ENCODE peak calls at places on chromosomes 2 and 18, in four cellular contexts. B is WTC11, E is HepG2, R is K562. M is an unnamed sample.

GRCh38 chr2:237972211-237972610 is 5.4 kb downstream of the UBE2F start:
- DNase-seq in B (no peak), E (no peak), R (no peak), M (no peak)

GRCh38 chr2:207674266-207674774 is 37.1 kb upstream of the CCNYL1 start:
- DNase-seq in B (no peak), E (no peak), R (no peak), M (no peak)

GRCh38 chr18:21452381-21452780 is 148.1 kb downstream of the ESCO1 start:
- DNase-seq in B (no peak), E (no peak), R (no peak), M (no peak)

GRCh38 chr2:223314831-223315230 is 262.8 kb downstream of the KCNE4 start:
- DNase-seq in B (no peak), E (no peak), R (no peak), M (no peak)

GRCh38 chr18:60984496-60984895 is 348.7 kb upstream of the CDH20 start:
- DNase-seq in B (no peak), E (no peak), R (no peak), M (no peak)

GRCh38 chr2:9336534-9337354 is 86.6 kb downstream of the ITGB1BP1 start:
- DNase-seq in B (no peak), E (peak), R (peak), M (no peak)

GRCh38 chr2:100813527-100813926 is 6.4 kb upstream of the NPAS2 start:
- DNase-seq in B (no peak), E (no peak), R (no peak), M (no peak)

GRCh38 chr18:48656582-48656981 is 117.8 kb downstream of the CTIF start:
- DNase-seq in B (no peak), E (no peak), R (no peak), M (no peak)

GRCh38 chr2:126981476-126981875 is 82.8 kb downstream of the TEX51 start:
- DNase-seq in B (no peak), E (peak), R (no peak), M (no peak)

GRCh38 chr18:31821452-31822171 is 60.9 kb upstream of the SLC25A52 start:
- DNase-seq in B (no peak), E (peak), R (peak), M (no peak)

GRCh38 chr2:71674158-71674807 is 220.9 kb downstream of the DYSF start:
- DNase-seq in B (no peak), E (no peak), R (no peak), M (no peak)

GRCh38 chr18:26746284-26747130 is 119.0 kb downstream of the AQP4 start:
- DNase-seq in B (no peak), E (peak), R (no peak), M (no peak)

GRCh38 chr2:133241231-133241575 is 327.1 kb downstream of the NCKAP5 start:
- DNase-seq in B (no peak), E (no peak), R (no peak), M (no peak)

GRCh38 chr2:29528891-29529520 is 392.4 kb downstream of the ALK start:
- DNase-seq in B (no peak), E (no peak), R (no peak), M (no peak)

GRCh38 chr2:109654316-109655050 is 40.3 kb downstream of the SOWAHC start:
- DNase-seq in B (no peak), E (no peak), R (no peak), M (no peak)

GRCh38 chr2:169775765-169776482 is 22.7 kb upstream of the SSB start:
- DNase-seq in B (no peak), E (no peak), R (no peak), M (no peak)

GRCh38 chr2:88131999-88132368 is 4.1 kb upstream of the FABP1 start:
- DNase-seq in B (no peak), E (no peak), R (no peak), M (no peak)

GRCh38 chr18:136433-136832 is 21.9 kb upstream of the USP14 start:
- DNase-seq in B (no peak), E (peak), R (peak), M (no peak)

GRCh38 chr18:12278765-12279682 is 24.9 kb downstream of the CIDEA start:
- DNase-seq in B (peak), E (peak), R (no peak), M (no peak)

GRCh38 chr2:96642564-96643350 is at the start of gene FER1L5:
- DNase-seq in B (peak), E (no peak), R (no peak), M (no peak)

GRCh38 chr2:128519517-128520215 is 201.0 kb upstream of the HS6ST1 start:
- DNase-seq in B (no peak), E (no peak), R (no peak), M (no peak)

GRCh38 chr2:195252018-195252417 is 405.0 kb upstream of the SLC39A10 start:
- DNase-seq in B (peak), E (no peak), R (no peak), M (no peak)

GRCh38 chr2:208256192-208256782 is 1.4 kb upstream of the IDH1 start:
- DNase-seq in B (no peak), E (peak), R (no peak), M (no peak)

GRCh38 chr2:675982-676646 is 1.1 kb downstream of the TMEM18 start:
- DNase-seq in B (peak), E (peak), R (peak), M (no peak)

GRCh38 chr2:227386630-227387029 is 1.1 kb downstream of the SCYGR1 start:
- DNase-seq in B (no peak), E (no peak), R (no peak), M (no peak)

GRCh38 chr2:20397811-20398447 is 47.3 kb upstream of the PUM2 start:
- DNase-seq in B (no peak), E (no peak), R (no peak), M (no peak)

GRCh38 chr18:35695803-35696202 is 114.3 kb downstream of the GALNT1 start:
- DNase-seq in B (no peak), E (no peak), R (no peak), M (no peak)

GRCh38 chr2:151927501-151928221 is 99.4 kb upstream of the ARL5A start:
- DNase-seq in B (no peak), E (no peak), R (no peak), M (no peak)

GRCh38 chr2:226115832-226116200 is 683.8 kb downstream of the IRS1 start:
- DNase-seq in B (no peak), E (no peak), R (no peak), M (no peak)

GRCh38 chr2:147082850-147083522 is 761.8 kb upstream of the ACVR2A start:
- DNase-seq in B (peak), E (peak), R (peak), M (peak)

GRCh38 chr18:10791141-10791808 is 265.4 kb downstream of the NAPG start:
- DNase-seq in B (no peak), E (no peak), R (no peak), M (no peak)

GRCh38 chr18:22865354-22866116 is 67.6 kb upstream of the RBBP8 start:
- DNase-seq in B (no peak), E (no peak), R (no peak), M (no peak)

GRCh38 chr18:38747153-38747552 is 1181.6 kb upstream of the CELF4 start:
- DNase-seq in B (no peak), E (no peak), R (no peak), M (no peak)

GRCh38 chr2:38549851-38550250 is 52.9 kb downstream of the HNRNPLL start:
- DNase-seq in B (no peak), E (no peak), R (no peak), M (no peak)

GRCh38 chr18:39302481-39302880 is 1736.9 kb upstream of the CELF4 start:
- DNase-seq in B (no peak), E (no peak), R (no peak), M (no peak)

GRCh38 chr2:131045286-131045924 is 47.9 kb downstream of the FAM168B start:
- DNase-seq in B (no peak), E (no peak), R (no peak), M (no peak)

GRCh38 chr2:121831841-121832240 is 76.4 kb downstream of the TSN start:
- DNase-seq in B (no peak), E (no peak), R (no peak), M (no peak)

GRCh38 chr2:31239842-31240198 is 5.9 kb downstream of the EHD3 start:
- DNase-seq in B (no peak), E (no peak), R (no peak), M (no peak)

GRCh38 chr2:215038411-215038810 is 100.0 kb downstream of the ABCA12 start:
- DNase-seq in B (no peak), E (no peak), R (no peak), M (no peak)

DNA sequence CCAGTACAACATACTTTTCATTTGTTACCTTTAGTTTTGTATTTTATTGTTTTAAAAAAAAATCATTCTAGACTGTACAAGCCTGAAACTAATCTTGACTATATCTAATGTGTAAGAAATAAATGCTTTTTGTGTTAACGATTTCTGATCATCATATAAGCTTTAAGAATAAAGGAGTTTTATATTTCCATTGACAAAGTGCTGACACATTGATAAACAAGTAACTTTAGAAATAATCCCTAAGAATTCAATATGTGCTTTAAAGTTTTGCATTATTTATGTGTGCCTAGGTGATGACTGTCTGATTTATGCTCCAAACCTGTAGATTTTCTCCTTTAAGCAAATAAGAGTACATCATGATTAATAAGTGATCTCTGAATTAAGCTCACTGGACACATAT is 247.2 kb upstream of the BOD1L2 start:
- DNase-seq in B (no peak), E (no peak), R (no peak), M (no peak)
- TF ChIP-seq ETV6 in B (no peak), E (no peak), R (no peak), M (no peak)

GRCh38 chr2:205721057-205721767 is 38.9 kb downstream of the NRP2 start:
- DNase-seq in B (peak), E (no peak), R (peak), M (no peak)
- TF ChIP-seq ETV6 in B (no peak), E (no peak), R (no peak), M (no peak)

GRCh38 chr2:2834530-2835254 is 503.6 kb upstream of the MYT1L start:
- DNase-seq in B (no peak), E (no peak), R (no peak), M (no peak)
- TF ChIP-seq ETV6 in B (no peak), E (no peak), R (no peak), M (no peak)

GRCh38 chr2:198639580-198639979 is 818.2 kb downstream of the SATB2 start:
- DNase-seq in B (no peak), E (no peak), R (no peak), M (no peak)

GRCh38 chr2:198641161-198641560 is 816.6 kb downstream of the SATB2 start:
- DNase-seq in B (no peak), E (no peak), R (no peak), M (no peak)

GRCh38 chr2:198640463-198640862 is 817.3 kb downstream of the SATB2 start:
- DNase-seq in B (no peak), E (no peak), R (no peak), M (no peak)

GRCh38 chr2:198638579-198638978 is 819.2 kb downstream of the SATB2 start:
- DNase-seq in B (no peak), E (no peak), R (no peak), M (no peak)
- TF ChIP-seq ETV6 in B (no peak), E (no peak), R (no peak), M (no peak)

DNA sequence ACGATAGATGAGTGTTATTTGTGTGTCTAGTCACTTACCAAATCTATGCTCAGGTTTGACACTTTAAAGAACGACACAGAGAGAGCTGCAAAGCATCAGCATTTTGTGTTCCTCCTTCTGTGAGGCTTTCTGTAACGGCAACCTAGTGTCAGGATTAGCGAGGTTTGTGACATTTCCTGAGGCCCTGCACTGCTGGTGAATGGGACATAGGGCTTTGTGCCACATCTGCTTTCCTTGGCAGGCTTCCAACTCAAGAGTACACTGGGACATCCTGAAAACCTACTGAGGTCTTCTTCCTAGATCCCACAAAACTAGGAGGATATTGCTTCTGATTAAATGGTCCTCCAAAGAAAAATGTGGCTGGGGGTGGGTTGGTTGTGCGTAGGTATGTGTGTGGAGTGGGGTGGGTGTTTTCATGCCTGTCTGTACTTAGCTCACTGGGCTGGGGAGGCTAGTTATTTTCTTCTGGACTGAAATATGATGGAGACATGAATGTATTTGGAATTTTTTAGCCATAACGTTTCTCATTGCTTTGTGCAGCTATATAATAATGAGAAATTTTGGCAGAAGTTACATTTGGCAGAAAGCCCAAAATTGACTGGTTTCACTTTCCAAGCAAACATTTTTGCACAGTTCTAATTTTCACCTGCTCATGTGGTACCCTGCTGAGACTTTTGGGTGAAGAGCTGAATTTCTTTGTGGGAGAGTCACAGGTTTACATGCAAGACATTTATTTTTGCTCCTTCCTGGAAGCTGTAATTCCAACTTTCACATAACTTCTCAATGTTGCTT is 308.4 kb downstream of the XIRP2 start:
- DNase-seq in B (no peak), E (no peak), R (no peak), M (no peak)
- TF ChIP-seq ETV6 in B (no peak), E (no peak), R (no peak), M (no peak)

GRCh38 chr2:240703417-240704341 is 12.0 kb downstream of the AQP12A start:
- DNase-seq in B (no peak), E (no peak), R (no peak), M (no peak)

GRCh38 chr2:240707046-240707756 is 15.5 kb downstream of the AQP12A start:
- DNase-seq in B (no peak), E (no peak), R (no peak), M (no peak)

GRCh38 chr2:240705204-240705781 is 13.6 kb downstream of the AQP12A start:
- DNase-seq in B (no peak), E (no peak), R (no peak), M (no peak)

GRCh38 chr2:240702640-240703011 is 11.0 kb downstream of the AQP12A start:
- DNase-seq in B (no peak), E (no peak), R (no peak), M (no peak)

GRCh38 chr2:240704651-240705050 is 13.0 kb downstream of the AQP12A start:
- DNase-seq in B (no peak), E (no peak), R (no peak), M (no peak)
- TF ChIP-seq ETV6 in B (no peak), E (no peak), R (no peak), M (no peak)

DNA sequence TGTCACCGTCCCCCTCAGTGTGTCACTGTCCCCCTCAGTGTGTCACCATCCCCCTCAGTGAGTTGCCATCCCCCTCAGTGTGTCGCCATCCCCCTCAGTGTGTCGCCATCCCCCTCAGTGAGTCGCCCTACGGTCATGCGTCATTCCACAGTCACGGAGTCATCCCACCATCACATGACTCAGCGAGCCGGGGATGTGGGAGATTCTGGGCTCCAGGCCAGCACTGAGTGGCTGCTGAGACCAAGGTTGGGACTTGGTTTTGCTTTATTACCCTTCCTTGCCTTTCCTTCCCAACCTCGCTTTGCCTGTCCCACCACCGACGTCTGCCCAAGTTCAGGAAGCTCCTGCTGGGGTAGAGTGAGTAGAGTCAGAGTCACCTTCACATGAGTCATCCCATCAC is 485.4 kb upstream of the SALL3 start:
- DNase-seq in B (no peak), E (no peak), R (no peak), M (no peak)
- TF ChIP-seq ETV6 in B (no peak), E (no peak), R (no peak), M (no peak)